ENCODE peak calls at places on chromosomes 7 and 10, in four cellular contexts. N, W, D and L are unnamed samples.

GRCh38 chr10:60827791-60828488 is 49.7 kb downstream of the CDK1 start:
- DNase-seq in W (no peak), D (peak), N (no peak), L (no peak)

GRCh38 chr10:68156373-68157185 is 47.3 kb downstream of the MYPN start:
- DNase-seq in D (peak), W (peak), N (peak), L (peak)

GRCh38 chr7:84941936-84942335 is 244.9 kb downstream of the SEMA3D start:
- DNase-seq in W (no peak), D (no peak), N (no peak), L (no peak)

GRCh38 chr7:85705076-85705475 is 518.2 kb upstream of the SEMA3D start:
- DNase-seq in D (no peak), W (no peak), N (no peak), L (no peak)

GRCh38 chr10:13629116-13629515 is 42.4 kb downstream of the PRPF18 start:
- DNase-seq in D (no peak), W (no peak), N (no peak), L (no peak)

GRCh38 chr10:113854757-113855626 is 531 bp downstream of the NHLRC2 start:
- DNase-seq in D (peak), N (peak), W (peak), L (peak)

GRCh38 chr10:103086261-103086660 is 106.8 kb downstream of the NT5C2 start:
- DNase-seq in N (no peak), W (no peak), D (no peak), L (no peak)

GRCh38 chr10:44581996-44582395 is 197.1 kb upstream of the CXCL12 start:
- DNase-seq in W (no peak), D (no peak), N (no peak), L (no peak)

GRCh38 chr10:85967594-85967993 is 399.0 kb downstream of the GRID1 start:
- DNase-seq in N (no peak), W (no peak), D (no peak), L (no peak)

GRCh38 chr7:157423348-157423747 is 86.5 kb downstream of the DNAJB6 start:
- DNase-seq in W (no peak), N (no peak), D (no peak), L (no peak)

GRCh38 chr10:100506596-100507356 is 12.9 kb downstream of the SEC31B start:
- DNase-seq in W (no peak), D (no peak), N (no peak), L (no peak)

GRCh38 chr10:31017534-31018361 is 13.9 kb downstream of the ZNF438 start:
- DNase-seq in W (no peak), D (no peak), N (no peak), L (no peak)

GRCh38 chr7:157853789-157854065 is 516.9 kb downstream of the DNAJB6 start:
- DNase-seq in D (no peak), N (no peak), W (no peak), L (no peak)

GRCh38 chr10:60479305-60480020 is 89.8 kb upstream of the ANK3 start:
- DNase-seq in D (no peak), N (no peak), W (no peak), L (no peak)

GRCh38 chr10:132400041-132400546 is 3.1 kb downstream of the PWWP2B start:
- DNase-seq in W (no peak), N (no peak), D (no peak), L (no peak)

GRCh38 chr10:113666682-113667252 is 2.9 kb upstream of the NRAP start:
- DNase-seq in W (no peak), N (no peak), D (no peak), L (no peak)

GRCh38 chr7:48249162-48249561 is 77.9 kb downstream of the ABCA13 start:
- DNase-seq in W (no peak), N (no peak), D (no peak), L (no peak)

GRCh38 chr7:468681-469590 is 50.7 kb downstream of the PDGFA start:
- DNase-seq in D (no peak), W (no peak), N (no peak), L (no peak)

GRCh38 chr10:119896937-119897336 is 4.4 kb downstream of the SEC23IP start:
- DNase-seq in W (no peak), N (no peak), D (peak), L (peak)

GRCh38 chr7:35021445-35021844 is 15.8 kb downstream of the DPY19L1 start:
- DNase-seq in W (no peak), N (no peak), D (no peak), L (no peak)

GRCh38 chr10:75569506-75569905 is 138.1 kb downstream of the LRMDA start:
- DNase-seq in W (no peak), N (no peak), D (no peak), L (no peak)

GRCh38 chr7:6579446-6579845 is 2.2 kb downstream of the ZDHHC4 start:
- DNase-seq in N (no peak), W (no peak), D (peak), L (no peak)

GRCh38 chr10:104643023-104643663 is 2.1 kb downstream of the SORCS3 start:
- DNase-seq in N (no peak), D (no peak), W (no peak), L (no peak)

GRCh38 chr10:133325392-133325760 is 11.3 kb downstream of the CALY start:
- DNase-seq in D (no peak), N (no peak), W (no peak), L (no peak)

GRCh38 chr10:75111906-75112703 is 649 bp downstream of the SAMD8 start:
- DNase-seq in D (peak), W (peak), N (peak), L (peak)

GRCh38 chr7:45033261-45033930 is 33.4 kb downstream of the CCM2 start:
- DNase-seq in W (no peak), D (no peak), N (no peak), L (no peak)

GRCh38 chr10:59997807-59998525 is 91.6 kb upstream of the CCDC6 start:
- DNase-seq in D (no peak), N (no peak), W (no peak), L (no peak)

GRCh38 chr7:123022576-123022975 is 27.1 kb upstream of the TAS2R16 start:
- DNase-seq in D (no peak), W (no peak), N (no peak), L (no peak)

GRCh38 chr7:99927536-99927935 is 1.9 kb downstream of the GJC3 start:
- DNase-seq in N (no peak), W (no peak), D (no peak), L (no peak)

GRCh38 chr7:99928994-99929729 is at the start of gene GJC3:
- DNase-seq in D (peak), N (peak), W (peak), L (peak)

GRCh38 chr7:99923200-99923599 is 3.9 kb upstream of the TRIM4 start:
- DNase-seq in N (no peak), D (no peak), W (no peak), L (no peak)

GRCh38 chr7:99928188-99928587 is 1.2 kb downstream of the GJC3 start:
- DNase-seq in N (no peak), D (no peak), W (no peak), L (no peak)

GRCh38 chr7:99926351-99926750 is 3.1 kb downstream of the GJC3 start:
- DNase-seq in N (no peak), D (no peak), W (no peak), L (no peak)
- TF ChIP-seq ELF4 in N (no peak), D (no peak), W (no peak), L (no peak)

DNA sequence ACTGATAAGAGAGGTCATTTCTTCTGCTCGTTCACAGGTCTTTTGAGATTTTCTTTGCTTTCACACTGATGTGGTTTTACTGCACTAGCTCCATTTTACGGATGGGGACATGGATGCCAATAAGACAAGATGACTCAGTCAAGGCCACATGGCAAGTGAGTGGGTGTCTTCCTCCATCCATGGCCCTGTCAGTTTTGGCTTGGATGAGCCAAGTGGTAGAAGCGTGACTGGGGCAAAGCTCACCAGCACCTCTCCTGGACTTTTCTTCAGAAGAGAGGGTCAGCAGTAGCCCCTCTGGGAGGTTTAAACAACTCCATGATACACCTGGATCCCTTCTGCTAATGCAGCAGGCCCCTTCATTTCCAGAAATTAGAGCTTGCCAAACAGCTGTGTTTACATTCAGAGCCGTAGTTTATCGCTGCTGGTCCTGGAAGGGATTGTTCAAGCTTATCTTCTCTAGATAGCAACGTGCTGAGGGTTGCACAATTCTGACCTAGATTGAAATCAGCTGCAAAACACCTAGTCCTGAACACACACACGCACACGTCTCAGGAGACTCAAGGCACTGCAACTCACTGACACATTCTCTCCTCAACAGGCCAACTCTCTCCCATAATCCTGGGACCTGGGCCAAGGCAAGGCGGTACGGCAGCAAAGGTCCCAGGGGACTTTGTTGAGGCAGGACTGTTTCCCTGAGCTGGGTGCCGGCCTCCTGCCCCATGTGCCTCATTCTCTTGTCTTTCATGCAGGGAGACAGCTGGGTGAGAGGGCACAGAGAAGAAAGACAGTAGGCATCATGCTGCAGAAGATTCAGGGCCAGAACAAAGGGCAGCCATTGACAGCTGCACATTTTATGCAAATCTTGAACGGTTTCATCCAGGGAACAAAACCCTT is 14.2 kb upstream of the PDCD4 start:
- DNase-seq in W (peak), N (no peak), D (peak), L (no peak)
- TF ChIP-seq ELF4 in W (no peak), N (no peak), D (no peak), L (no peak)

GRCh38 chr7:2053395-2053794 is 179.3 kb downstream of the MAD1L1 start:
- DNase-seq in W (no peak), N (no peak), D (no peak), L (no peak)
- TF ChIP-seq ELF4 in W (no peak), N (no peak), D (no peak), L (no peak)

GRCh38 chr7:2956076-2956475 is 87.6 kb downstream of the CARD11 start:
- DNase-seq in W (no peak), N (no peak), D (no peak), L (no peak)

GRCh38 chr7:2954433-2954853 is 89.2 kb downstream of the CARD11 start:
- DNase-seq in N (peak), W (no peak), D (no peak), L (no peak)

GRCh38 chr7:2958416-2959342 is 85.0 kb downstream of the CARD11 start:
- DNase-seq in N (peak), W (no peak), D (no peak), L (no peak)

GRCh38 chr7:2955177-2955768 is 88.4 kb downstream of the CARD11 start:
- DNase-seq in W (peak), D (no peak), N (peak), L (no peak)

DNA sequence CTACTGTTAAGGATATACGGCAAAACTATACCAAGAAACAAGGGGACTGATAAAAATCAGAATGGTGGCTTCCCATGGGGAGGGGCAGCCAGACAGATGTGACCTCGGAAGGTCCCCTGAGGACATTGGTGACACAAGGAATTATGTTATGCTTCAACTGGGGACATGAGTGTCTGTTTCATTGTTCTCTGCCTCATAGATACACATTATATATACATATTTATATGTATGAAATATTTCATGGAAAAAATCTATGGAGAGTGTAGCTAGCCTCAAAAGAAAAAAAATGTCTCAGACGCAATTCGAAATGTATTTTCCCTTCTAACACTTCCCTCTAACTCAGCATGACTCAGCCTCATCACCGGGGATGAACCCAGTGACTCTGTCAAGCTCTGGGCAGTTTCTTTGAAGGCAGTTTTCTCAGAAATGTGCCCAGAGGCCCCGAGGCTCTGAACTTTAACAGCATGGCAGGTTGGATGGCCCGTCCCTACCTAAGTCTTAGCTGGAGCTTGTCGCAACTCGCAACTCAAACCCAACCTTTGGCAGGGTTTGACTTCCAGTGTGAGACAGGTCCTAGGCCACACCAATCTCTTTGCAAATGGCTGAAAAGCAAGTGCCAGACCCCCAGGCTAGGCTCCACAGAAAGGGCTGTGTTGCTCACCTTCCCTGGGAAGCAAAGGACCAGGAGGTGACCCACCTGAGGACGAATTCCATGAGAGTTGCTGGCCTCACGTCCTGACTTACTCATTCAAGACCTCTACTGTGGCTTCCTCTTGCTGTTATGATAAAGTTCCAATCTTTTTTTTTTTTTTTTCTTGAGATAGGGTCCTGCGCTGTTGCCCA is 86.9 kb downstream of the CARD11 start:
- DNase-seq in D (no peak), N (peak), W (peak), L (no peak)
- TF ChIP-seq ELF4 in D (no peak), N (no peak), W (no peak), L (no peak)